ENCODE peak calls at places on chromosome 18, in seven cellular contexts. One of them, this sample, is unnamed.

GRCh38 chr18:52060612-52061259 is 279.3 kb upstream of the DCC start:
- DNase-seq in body of pancreas: no peak
- DNase-seq in right lobe of liver: no peak
- DNase-seq in heart left ventricle: no peak
- DNase-seq in Caco-2: no peak
- DNase-seq in kidney epithelial cell: no peak
- DNase-seq in prostate gland: no peak
- DNase-seq in this sample: no peak

GRCh38 chr18:74869904-74870863 is 272.5 kb downstream of the ZNF407 start:
- DNase-seq in heart left ventricle: no peak
- DNase-seq in Caco-2: no peak
- DNase-seq in prostate gland: no peak
- DNase-seq in right lobe of liver: no peak
- DNase-seq in kidney epithelial cell: no peak
- DNase-seq in body of pancreas: no peak
- DNase-seq in this sample: no peak

GRCh38 chr18:32300914-32301313 is 111.1 kb downstream of the MEP1B start:
- DNase-seq in prostate gland: no peak
- DNase-seq in right lobe of liver: no peak
- DNase-seq in body of pancreas: no peak
- DNase-seq in Caco-2: no peak
- DNase-seq in kidney epithelial cell: no peak
- DNase-seq in heart left ventricle: no peak
- DNase-seq in this sample: no peak

GRCh38 chr18:9684901-9685738 is 23.0 kb upstream of the RAB31 start:
- DNase-seq in prostate gland: no peak
- DNase-seq in Caco-2: no peak
- DNase-seq in heart left ventricle: no peak
- DNase-seq in right lobe of liver: no peak
- DNase-seq in body of pancreas: no peak
- DNase-seq in kidney epithelial cell: no peak
- DNase-seq in this sample: no peak

GRCh38 chr18:30450927-30451326 is 591.6 kb downstream of the DSC3 start:
- DNase-seq in right lobe of liver: no peak
- DNase-seq in prostate gland: no peak
- DNase-seq in Caco-2: no peak
- DNase-seq in heart left ventricle: no peak
- DNase-seq in body of pancreas: no peak
- DNase-seq in kidney epithelial cell: no peak
- DNase-seq in this sample: no peak

GRCh38 chr18:2986150-2986865 is 26.6 kb downstream of the LPIN2 start:
- DNase-seq in Caco-2: peak; percentile 68
- DNase-seq in right lobe of liver: no peak
- DNase-seq in prostate gland: no peak
- DNase-seq in kidney epithelial cell: no peak
- DNase-seq in heart left ventricle: no peak
- DNase-seq in body of pancreas: no peak
- DNase-seq in this sample: no peak

GRCh38 chr18:74819433-74820059 is 221.9 kb downstream of the ZNF407 start:
- DNase-seq in Caco-2: peak; percentile 33
- DNase-seq in right lobe of liver: no peak
- DNase-seq in kidney epithelial cell: no peak
- DNase-seq in prostate gland: no peak
- DNase-seq in body of pancreas: no peak
- DNase-seq in heart left ventricle: no peak
- DNase-seq in this sample: no peak

GRCh38 chr18:1513519-1513918 is 608.8 kb downstream of the ADCYAP1 start:
- DNase-seq in Caco-2: no peak
- DNase-seq in heart left ventricle: no peak
- DNase-seq in right lobe of liver: no peak
- DNase-seq in prostate gland: no peak
- DNase-seq in kidney epithelial cell: no peak
- DNase-seq in body of pancreas: no peak
- DNase-seq in this sample: no peak

GRCh38 chr18:29145993-29146539 is 969.1 kb upstream of the CDH2 start:
- DNase-seq in prostate gland: no peak
- DNase-seq in Caco-2: no peak
- DNase-seq in right lobe of liver: no peak
- DNase-seq in heart left ventricle: no peak
- DNase-seq in body of pancreas: no peak
- DNase-seq in kidney epithelial cell: no peak
- DNase-seq in this sample: no peak

GRCh38 chr18:70420151-70420898 is 131.5 kb downstream of the SOCS6 start:
- DNase-seq in kidney epithelial cell: no peak
- DNase-seq in prostate gland: no peak
- DNase-seq in Caco-2: no peak
- DNase-seq in body of pancreas: peak; percentile 31
- DNase-seq in heart left ventricle: no peak
- DNase-seq in right lobe of liver: peak; percentile 70
- DNase-seq in this sample: no peak

GRCh38 chr18:421236-422155 is 79.0 kb downstream of the COLEC12 start:
- DNase-seq in right lobe of liver: no peak
- DNase-seq in Caco-2: peak; percentile 6
- DNase-seq in heart left ventricle: no peak
- DNase-seq in prostate gland: no peak
- DNase-seq in body of pancreas: peak; percentile 14
- DNase-seq in kidney epithelial cell: no peak
- DNase-seq in this sample: peak; percentile 71

GRCh38 chr18:26863921-26864497 is 1.5 kb downstream of the AQP4 start:
- DNase-seq in right lobe of liver: no peak
- DNase-seq in kidney epithelial cell: no peak
- DNase-seq in Caco-2: no peak
- DNase-seq in heart left ventricle: no peak
- DNase-seq in prostate gland: no peak
- DNase-seq in body of pancreas: no peak
- DNase-seq in this sample: no peak

GRCh38 chr18:8713691-8714090 is 8.3 kb downstream of the MTCL1 start:
- DNase-seq in Caco-2: no peak
- DNase-seq in prostate gland: no peak
- DNase-seq in kidney epithelial cell: no peak
- DNase-seq in body of pancreas: no peak
- DNase-seq in right lobe of liver: no peak
- DNase-seq in heart left ventricle: no peak
- DNase-seq in this sample: no peak

GRCh38 chr18:27604583-27604982 is 419.5 kb upstream of the CHST9 start:
- DNase-seq in body of pancreas: no peak
- DNase-seq in right lobe of liver: no peak
- DNase-seq in prostate gland: no peak
- DNase-seq in Caco-2: no peak
- DNase-seq in heart left ventricle: no peak
- DNase-seq in kidney epithelial cell: peak; percentile 9
- DNase-seq in this sample: peak; percentile 11

GRCh38 chr18:48085781-48086487 is 155.5 kb upstream of the SMAD2 start:
- DNase-seq in right lobe of liver: no peak
- DNase-seq in prostate gland: no peak
- DNase-seq in heart left ventricle: no peak
- DNase-seq in kidney epithelial cell: no peak
- DNase-seq in Caco-2: no peak
- DNase-seq in body of pancreas: no peak
- DNase-seq in this sample: no peak

GRCh38 chr18:63832470-63832869 is 55.0 kb upstream of the SERPINB2 start:
- DNase-seq in prostate gland: no peak
- DNase-seq in kidney epithelial cell: no peak
- DNase-seq in heart left ventricle: no peak
- DNase-seq in right lobe of liver: no peak
- DNase-seq in Caco-2: no peak
- DNase-seq in body of pancreas: no peak
- DNase-seq in this sample: no peak

GRCh38 chr18:64134044-64134757 is 14.7 kb downstream of the LINC00305 start:
- DNase-seq in heart left ventricle: no peak
- DNase-seq in prostate gland: no peak
- DNase-seq in body of pancreas: no peak
- DNase-seq in Caco-2: no peak
- DNase-seq in right lobe of liver: no peak
- DNase-seq in kidney epithelial cell: peak; percentile 12
- DNase-seq in this sample: peak; percentile 77

GRCh38 chr18:49486959-49487710 is at the start of gene C18orf32:
- DNase-seq in right lobe of liver: peak; percentile 97
- DNase-seq in body of pancreas: peak; percentile 95
- DNase-seq in prostate gland: peak; percentile 90
- DNase-seq in kidney epithelial cell: peak; percentile 66
- DNase-seq in Caco-2: peak; percentile 90
- DNase-seq in heart left ventricle: peak; percentile 98
- DNase-seq in this sample: peak; percentile 77
- TF ChIP-seq CTCF in right lobe of liver: no peak
- TF ChIP-seq CTCF in body of pancreas: no peak
- TF ChIP-seq CTCF in prostate gland: no peak
- TF ChIP-seq CTCF in kidney epithelial cell: no peak
- TF ChIP-seq CTCF in Caco-2: no peak
- TF ChIP-seq CTCF in heart left ventricle: no peak
- TF ChIP-seq CTCF in this sample: no peak

GRCh38 chr18:79784071-79784913 is 13.4 kb upstream of the KCNG2 start:
- DNase-seq in heart left ventricle: no peak
- DNase-seq in right lobe of liver: no peak
- DNase-seq in prostate gland: no peak
- DNase-seq in body of pancreas: no peak
- DNase-seq in kidney epithelial cell: no peak
- DNase-seq in Caco-2: no peak
- DNase-seq in this sample: no peak
- H3K4me3 ChIP-seq in heart left ventricle: no peak overlapping the region
- H3K4me3 ChIP-seq in right lobe of liver: no peak overlapping the region
- H3K4me3 ChIP-seq in prostate gland: no peak overlapping the region
- H3K4me3 ChIP-seq in body of pancreas: no peak overlapping the region
- H3K4me3 ChIP-seq in kidney epithelial cell: no peak overlapping the region
- H3K4me3 ChIP-seq in Caco-2: no peak overlapping the region
- H3K4me3 ChIP-seq in this sample: no peak overlapping the region

GRCh38 chr18:66048404-66048803 is 297.6 kb downstream of the CDH7 start:
- DNase-seq in kidney epithelial cell: peak; percentile 2
- DNase-seq in right lobe of liver: no peak
- DNase-seq in prostate gland: no peak
- DNase-seq in heart left ventricle: no peak
- DNase-seq in Caco-2: no peak
- DNase-seq in body of pancreas: no peak
- DNase-seq in this sample: peak; percentile 1

GRCh38 chr18:66043009-66043408 is 292.2 kb downstream of the CDH7 start:
- DNase-seq in Caco-2: no peak
- DNase-seq in body of pancreas: no peak
- DNase-seq in prostate gland: no peak
- DNase-seq in kidney epithelial cell: no peak
- DNase-seq in heart left ventricle: no peak
- DNase-seq in right lobe of liver: no peak
- DNase-seq in this sample: no peak

GRCh38 chr18:66046025-66046602 is 295.3 kb downstream of the CDH7 start:
- DNase-seq in Caco-2: peak; percentile 4
- DNase-seq in right lobe of liver: no peak
- DNase-seq in body of pancreas: peak; percentile 31
- DNase-seq in prostate gland: no peak
- DNase-seq in kidney epithelial cell: no peak
- DNase-seq in heart left ventricle: no peak
- DNase-seq in this sample: no peak
- TF ChIP-seq CTCF in Caco-2: peak; percentile 26
- TF ChIP-seq CTCF in right lobe of liver: no peak
- TF ChIP-seq CTCF in body of pancreas: peak; percentile 44
- TF ChIP-seq CTCF in prostate gland: no peak
- TF ChIP-seq CTCF in kidney epithelial cell: no peak
- TF ChIP-seq CTCF in heart left ventricle: no peak
- TF ChIP-seq CTCF in this sample: no peak

GRCh38 chr18:46335551-46336059 is 231.4 kb downstream of the HAUS1 start:
- DNase-seq in kidney epithelial cell: no peak
- DNase-seq in body of pancreas: no peak
- DNase-seq in right lobe of liver: no peak
- DNase-seq in Caco-2: no peak
- DNase-seq in prostate gland: no peak
- DNase-seq in heart left ventricle: no peak
- DNase-seq in this sample: no peak

GRCh38 chr18:46338761-46339160 is 234.6 kb downstream of the HAUS1 start:
- DNase-seq in body of pancreas: no peak
- DNase-seq in prostate gland: no peak
- DNase-seq in right lobe of liver: no peak
- DNase-seq in Caco-2: no peak
- DNase-seq in kidney epithelial cell: no peak
- DNase-seq in heart left ventricle: no peak
- DNase-seq in this sample: no peak

GRCh38 chr18:46338213-46338612 is 234.0 kb downstream of the HAUS1 start:
- DNase-seq in right lobe of liver: no peak
- DNase-seq in Caco-2: no peak
- DNase-seq in prostate gland: no peak
- DNase-seq in body of pancreas: no peak
- DNase-seq in kidney epithelial cell: no peak
- DNase-seq in heart left ventricle: no peak
- DNase-seq in this sample: no peak

GRCh38 chr18:46337206-46337710 is 233.1 kb downstream of the HAUS1 start:
- DNase-seq in Caco-2: no peak
- DNase-seq in right lobe of liver: no peak
- DNase-seq in prostate gland: no peak
- DNase-seq in body of pancreas: no peak
- DNase-seq in kidney epithelial cell: no peak
- DNase-seq in heart left ventricle: no peak
- DNase-seq in this sample: no peak

GRCh38 chr18:46336278-46337205 is 232.4 kb downstream of the HAUS1 start:
- DNase-seq in Caco-2: no peak
- DNase-seq in heart left ventricle: no peak
- DNase-seq in body of pancreas: no peak
- DNase-seq in kidney epithelial cell: no peak
- DNase-seq in prostate gland: no peak
- DNase-seq in right lobe of liver: no peak
- DNase-seq in this sample: no peak
- H3K4me3 ChIP-seq in Caco-2: no peak overlapping the region
- H3K4me3 ChIP-seq in heart left ventricle: no peak overlapping the region
- H3K4me3 ChIP-seq in body of pancreas: no peak overlapping the region
- H3K4me3 ChIP-seq in kidney epithelial cell: no peak overlapping the region
- H3K4me3 ChIP-seq in prostate gland: no peak overlapping the region
- H3K4me3 ChIP-seq in right lobe of liver: no peak overlapping the region
- H3K4me3 ChIP-seq in this sample: no peak overlapping the region

This sample was measured in astrocyte of the cerebellum.